ENCODE peak calls at places on chromosomes 6 and 20, in six cellular contexts. A is HFF-Myc, F is cardiac muscle cell, E is thoracic aorta, O is cardiac fibroblast, L is colonic mucosa. X is an unnamed sample.

GRCh38 chr6:118284736-118285360 is 263.2 kb upstream of the PLN start:
- DNase-seq in A (no peak), F (no peak), E (no peak), O (peak; percentile 39), L (no peak), X (peak; percentile 47)

GRCh38 chr6:26445934-26446667 is 5.8 kb downstream of the BTN3A3 start:
- DNase-seq in A (no peak), F (no peak), E (no peak), O (no peak), L (no peak), X (no peak)

GRCh38 chr20:8250539-8251200 is 118.6 kb downstream of the PLCB1 start:
- DNase-seq in A (no peak), F (no peak), E (no peak), O (no peak), L (no peak), X (no peak)

GRCh38 chr6:32151131-32151884 is 431 bp downstream of the PRRT1 start:
- DNase-seq in A (no peak), F (no peak), E (no peak), O (no peak), L (no peak), X (no peak)

GRCh38 chr20:10718671-10719070 is 44.9 kb upstream of the JAG1 start:
- DNase-seq in A (no peak), F (no peak), E (no peak), O (no peak), L (no peak), X (no peak)

GRCh38 chr6:22601941-22602340 is 32.6 kb downstream of the HDGFL1 start:
- DNase-seq in A (no peak), F (no peak), E (no peak), O (no peak), L (no peak), X (no peak)

GRCh38 chr6:34312259-34312658 is 63.5 kb upstream of the SMIM29 start:
- DNase-seq in A (no peak), F (no peak), E (no peak), O (no peak), L (no peak), X (no peak)

GRCh38 chr6:90179190-90180169 is 117.2 kb downstream of the BACH2 start:
- DNase-seq in A (no peak), F (no peak), E (no peak), O (peak; percentile 26), L (no peak), X (peak; percentile 22)

GRCh38 chr20:10434467-10434831 is 427 bp upstream of the MKKS start:
- DNase-seq in A (peak; percentile 98), F (peak; percentile 97), E (peak; percentile 67), O (peak; percentile 100), L (peak; percentile 95), X (peak; percentile 99)

GRCh38 chr6:128327890-128328289 is 192.5 kb downstream of the PTPRK start:
- DNase-seq in A (no peak), F (peak; percentile 14), E (no peak), O (peak; percentile 69), L (no peak), X (peak; percentile 63)

GRCh38 chr6:99016355-99016754 is 68.6 kb upstream of the FBXL4 start:
- DNase-seq in A (peak; percentile 4), F (no peak), E (no peak), O (peak; percentile 60), L (no peak), X (peak; percentile 8)

GRCh38 chr20:42183147-42183546 is 565.0 kb upstream of the CHD6 start:
- DNase-seq in A (no peak), F (peak; percentile 13), E (no peak), O (no peak), L (no peak), X (no peak)

GRCh38 chr6:160379464-160379863 is 31.3 kb downstream of the SLC22A3 start:
- DNase-seq in A (no peak), F (no peak), E (no peak), O (peak; percentile 76), L (no peak), X (peak; percentile 75)

GRCh38 chr20:63163596-63164560 is 52.1 kb downstream of the YTHDF1 start:
- DNase-seq in A (no peak), F (no peak), E (no peak), O (no peak), L (no peak), X (no peak)

GRCh38 chr20:57707849-57708693 is 1.7 kb downstream of the PMEPA1 start:
- DNase-seq in A (no peak), F (peak; percentile 24), E (no peak), O (no peak), L (no peak), X (peak; percentile 13)

GRCh38 chr20:57707320-57707719 is 2.5 kb downstream of the PMEPA1 start:
- DNase-seq in A (no peak), F (no peak), E (no peak), O (no peak), L (no peak), X (no peak)

GRCh38 chr20:57710841-57711240 is 1.0 kb upstream of the PMEPA1 start:
- DNase-seq in A (no peak), F (no peak), E (no peak), O (no peak), L (no peak), X (no peak)

GRCh38 chr20:57709823-57710799 is at the start of gene PMEPA1:
- DNase-seq in A (peak; percentile 58), F (peak; percentile 97), E (peak; percentile 79), O (peak; percentile 93), L (peak; percentile 91), X (peak; percentile 91)

DNA sequence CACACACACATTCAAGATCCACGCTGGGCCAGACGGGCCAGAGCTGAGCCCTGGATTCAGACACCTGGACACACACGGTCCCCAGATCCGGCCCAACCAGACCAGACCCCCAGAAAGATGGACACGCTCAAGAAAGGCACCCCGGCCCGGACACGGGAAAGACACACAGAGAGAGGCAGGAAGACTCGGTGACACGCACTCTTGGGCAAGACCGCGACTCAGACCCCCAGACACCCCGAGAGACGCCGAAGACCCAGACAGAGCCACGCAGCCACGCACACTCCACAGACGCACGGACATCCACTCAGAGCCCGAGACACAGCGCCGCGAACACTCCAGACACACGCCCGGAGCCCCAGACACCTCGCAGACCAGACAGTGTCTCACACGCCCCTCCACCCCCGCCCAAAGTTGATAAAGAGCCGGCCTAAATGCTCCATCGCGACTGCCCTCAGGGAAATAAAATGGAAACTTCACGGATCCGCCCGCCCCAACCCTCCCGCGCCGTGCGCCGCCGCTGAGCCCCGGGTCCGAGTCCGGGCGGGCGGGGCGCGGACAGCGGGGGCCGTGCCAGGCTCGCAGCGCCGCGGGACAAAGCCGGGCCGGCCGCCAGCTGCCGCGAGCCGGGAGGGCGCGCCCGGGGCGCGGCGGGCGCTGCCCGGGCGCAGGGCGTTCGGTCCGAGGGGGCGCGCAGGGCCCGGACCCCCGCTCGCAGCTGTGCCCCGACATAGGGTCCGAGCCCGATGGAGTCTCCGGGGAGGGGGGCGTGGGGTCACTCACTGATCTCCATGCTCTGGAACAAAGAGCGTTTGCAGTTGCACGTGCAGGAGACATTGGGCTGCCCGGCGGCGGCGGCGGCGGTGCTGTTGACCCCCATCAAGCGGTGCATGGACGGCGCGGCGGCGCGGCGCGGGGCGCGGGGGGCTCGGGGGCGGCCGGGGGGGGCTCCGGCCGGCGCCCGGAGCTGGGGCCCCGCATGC is 831 bp downstream of the PMEPA1 start:
- DNase-seq in A (no peak), F (peak; percentile 35), E (no peak), O (peak; percentile 21), L (peak; percentile 49), X (peak; percentile 22)
- H3K4me3 ChIP-seq in A (peak overlapping the region; percentile 62), F (peak overlapping the region; percentile 36), E (peak overlapping the region; percentile 85), O (peak overlapping the region; percentile 69), L (peak overlapping the region; percentile 45), X (peak overlapping the region; percentile 79)

GRCh38 chr20:32455171-32455900 is 97.2 kb downstream of the ASXL1 start:
- DNase-seq in A (no peak), F (no peak), E (no peak), O (no peak), L (no peak), X (no peak)

GRCh38 chr20:32455901-32456701 is 98.0 kb downstream of the ASXL1 start:
- DNase-seq in A (no peak), F (no peak), E (no peak), O (no peak), L (no peak), X (no peak)

GRCh38 chr20:32458061-32458836 is 100.1 kb downstream of the ASXL1 start:
- DNase-seq in A (no peak), F (no peak), E (no peak), O (no peak), L (no peak), X (no peak)

GRCh38 chr20:32457476-32457986 is 99.4 kb downstream of the ASXL1 start:
- DNase-seq in A (no peak), F (peak; percentile 95), E (no peak), O (peak; percentile 63), L (no peak), X (peak; percentile 45)

GRCh38 chr20:32456869-32457421 is 98.8 kb downstream of the ASXL1 start:
- DNase-seq in A (no peak), F (peak; percentile 87), E (no peak), O (peak; percentile 43), L (no peak), X (no peak)
- TF ChIP-seq CTCF in A (peak; percentile 72), F (peak; percentile 70), E (peak; percentile 73), O (peak; percentile 53), L (peak; percentile 51), X (peak; percentile 68)

DNA sequence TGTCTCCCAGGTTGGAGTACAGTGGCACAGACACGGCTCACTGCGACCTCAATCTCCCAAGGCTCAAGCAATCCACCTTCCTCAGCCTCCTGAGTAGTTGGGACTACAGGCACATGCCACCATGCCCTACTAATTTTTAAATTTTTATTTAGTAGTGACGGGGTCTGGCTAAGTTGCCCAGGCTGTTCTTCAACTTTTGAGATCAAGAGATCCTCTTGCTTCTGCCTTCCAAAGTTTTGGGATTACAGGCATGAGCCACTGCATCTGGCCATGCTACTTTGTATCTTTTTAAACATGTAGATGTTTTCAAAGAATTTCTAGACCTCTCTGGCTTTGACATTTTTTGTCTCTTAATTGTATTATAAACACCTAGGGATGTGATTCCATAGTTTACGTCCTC is 1.4 kb downstream of the ADAT2 start:
- DNase-seq in A (no peak), F (no peak), E (no peak), O (no peak), L (no peak), X (no peak)
- H3K4me3 ChIP-seq in A (peak overlapping the region; percentile 85), F (peak overlapping the region; percentile 71), E (peak overlapping the region; percentile 99), O (no peak overlapping the region), L (no peak overlapping the region), X (no peak overlapping the region)

GRCh38 chr6:111725446-111726112 is 119.9 kb upstream of the TRAF3IP2 start:
- DNase-seq in A (no peak), F (no peak), E (no peak), O (no peak), L (no peak), X (peak; percentile 72)

GRCh38 chr6:111730835-111731234 is 125.2 kb upstream of the TRAF3IP2 start:
- DNase-seq in A (no peak), F (no peak), E (no peak), O (no peak), L (no peak), X (no peak)

GRCh38 chr6:111727041-111727440 is 121.4 kb upstream of the TRAF3IP2 start:
- DNase-seq in A (no peak), F (no peak), E (no peak), O (peak; percentile 82), L (no peak), X (no peak)

GRCh38 chr6:111724505-111724904 is 118.8 kb upstream of the TRAF3IP2 start:
- DNase-seq in A (no peak), F (no peak), E (no peak), O (no peak), L (no peak), X (no peak)

GRCh38 chr6:111727798-111728197 is 122.1 kb upstream of the TRAF3IP2 start:
- DNase-seq in A (no peak), F (no peak), E (no peak), O (peak; percentile 55), L (no peak), X (no peak)
- TF ChIP-seq CTCF in A (peak; percentile 11), F (peak; percentile 44), E (peak; percentile 40), O (peak; percentile 48), L (no peak), X (peak; percentile 45)